ENCODE peak calls at places on chromosomes 1 and 21, in six cellular contexts. Y, S, Z, V, G and A are unnamed samples.

GRCh38 chr1:97243973-97244560 is 522.5 kb downstream of the PTBP2 start:
- DNase-seq in V (peak; percentile 29), Z (peak; percentile 16), Y (no peak), S (peak; percentile 38), G (no peak), A (no peak)

GRCh38 chr1:11841245-11842153 is 6.1 kb downstream of the NPPA start:
- DNase-seq in V (peak; percentile 12), S (no peak), Z (no peak), G (no peak), Y (no peak), A (no peak)

GRCh38 chr1:224170748-224171478 is 12.1 kb upstream of the DEGS1 start:
- DNase-seq in Y (no peak), Z (peak; percentile 65), G (no peak), S (peak; percentile 40), V (no peak), A (peak; percentile 53)

GRCh38 chr1:37515185-37516034 is 844 bp upstream of the MEAF6 start:
- DNase-seq in Y (no peak), V (no peak), Z (no peak), S (no peak), G (no peak), A (no peak)

GRCh38 chr1:232367293-232367692 is 262.6 kb downstream of the SIPA1L2 start:
- DNase-seq in G (no peak), Z (peak; percentile 81), S (no peak), V (no peak), Y (no peak), A (peak; percentile 59)

GRCh38 chr1:161725888-161726630 is 4.7 kb downstream of the FCRLB start:
- DNase-seq in G (no peak), Y (peak; percentile 41), Z (peak; percentile 85), S (peak; percentile 83), V (peak; percentile 38), A (peak; percentile 64)

GRCh38 chr1:234963180-234963903 is 165.3 kb downstream of the TOMM20 start:
- DNase-seq in G (no peak), V (peak; percentile 95), S (peak; percentile 95), Z (no peak), Y (no peak), A (no peak)

GRCh38 chr1:208291923-208292711 is 47.9 kb upstream of the PLXNA2 start:
- DNase-seq in G (no peak), V (no peak), Y (no peak), S (no peak), Z (no peak), A (no peak)

GRCh38 chr1:90107971-90108370 is 113.1 kb downstream of the ZNF326 start:
- DNase-seq in V (no peak), Y (no peak), G (no peak), Z (no peak), S (no peak), A (no peak)

GRCh38 chr1:51671527-51672325 is 54.8 kb downstream of the OSBPL9 start:
- DNase-seq in V (peak; percentile 96), Y (no peak), S (peak; percentile 60), G (no peak), Z (peak; percentile 46), A (no peak)

GRCh38 chr1:218983848-218984247 is 189.8 kb upstream of the LYPLAL1 start:
- DNase-seq in V (no peak), Y (no peak), Z (peak; percentile 54), G (no peak), S (peak; percentile 4), A (peak; percentile 54)

GRCh38 chr1:228081578-228082259 is 789 bp upstream of the ARF1 start:
- DNase-seq in G (no peak), S (peak; percentile 21), V (no peak), Z (peak; percentile 78), Y (peak; percentile 40), A (peak; percentile 72)

GRCh38 chr1:201456499-201457309 is 12.3 kb downstream of the PHLDA3 start:
- DNase-seq in Z (peak; percentile 84), G (no peak), S (peak; percentile 99), Y (no peak), V (peak; percentile 98), A (peak; percentile 31)

GRCh38 chr1:53344921-53345838 is 17.3 kb upstream of the LRP8 start:
- DNase-seq in G (no peak), S (no peak), Z (no peak), Y (no peak), V (no peak), A (peak; percentile 13)

GRCh38 chr21:33229776-33230517 is at the start of gene IFNAR2:
- DNase-seq in G (peak; percentile 27), Z (peak; percentile 77), V (peak; percentile 39), S (peak; percentile 70), Y (peak; percentile 76), A (peak; percentile 85)

GRCh38 chr1:109312978-109313775 is 6.4 kb upstream of the MYBPHL start:
- DNase-seq in V (no peak), Z (no peak), Y (no peak), S (no peak), G (no peak), A (no peak)

GRCh38 chr1:243596441-243597183 is 253.4 kb downstream of the AKT3 start:
- DNase-seq in V (peak; percentile 96), Z (no peak), S (peak; percentile 85), Y (no peak), G (no peak), A (no peak)

GRCh38 chr21:42459583-42460215 is 36.3 kb downstream of the RSPH1 start:
- DNase-seq in V (no peak), S (no peak), Z (no peak), Y (no peak), G (no peak), A (no peak)

GRCh38 chr1:166032901-166033371 is 133.9 kb downstream of the FAM78B start:
- DNase-seq in S (no peak), V (no peak), Z (peak; percentile 17), G (no peak), Y (no peak), A (no peak)

GRCh38 chr1:94686882-94687281 is 133.3 kb upstream of the SLC44A3 start:
- DNase-seq in V (no peak), Y (no peak), Z (no peak), S (no peak), G (no peak), A (no peak)

GRCh38 chr1:176880954-176881595 is 283.4 kb downstream of the ASTN1 start:
- DNase-seq in Z (peak; percentile 88), G (peak; percentile 64), S (peak; percentile 68), V (peak; percentile 62), Y (peak; percentile 85), A (peak; percentile 81)

GRCh38 chr1:35300376-35300775 is 31.9 kb downstream of the ZMYM4 start:
- DNase-seq in Y (no peak), G (no peak), S (no peak), V (no peak), Z (no peak), A (no peak)

GRCh38 chr1:182784556-182785171 is 4.9 kb upstream of the NPL start:
- DNase-seq in V (peak; percentile 50), Z (peak; percentile 59), G (no peak), S (peak; percentile 61), Y (peak; percentile 31), A (no peak)

GRCh38 chr1:245873883-245874671 is 633.0 kb downstream of the SMYD3 start:
- DNase-seq in S (peak; percentile 54), V (peak; percentile 65), Y (no peak), G (no peak), Z (peak; percentile 18), A (no peak)

GRCh38 chr21:25329227-25329626 is 278.1 kb downstream of the MRPL39 start:
- DNase-seq in Z (no peak), Y (no peak), S (no peak), V (peak; percentile 91), G (no peak), A (no peak)

GRCh38 chr1:196423612-196424011 is 184.6 kb downstream of the KCNT2 start:
- DNase-seq in G (no peak), Y (no peak), Z (no peak), S (no peak), V (peak; percentile 43), A (no peak)

GRCh38 chr1:221031890-221032222 is 152.6 kb downstream of the HLX start:
- DNase-seq in Y (no peak), S (no peak), G (no peak), Z (no peak), V (peak; percentile 19), A (no peak)

GRCh38 chr1:156898971-156899657 is 5.6 kb downstream of the PEAR1 start:
- DNase-seq in S (no peak), Y (no peak), G (no peak), Z (no peak), V (no peak), A (no peak)

GRCh38 chr1:156897078-156897825 is 3.7 kb downstream of the PEAR1 start:
- DNase-seq in V (peak; percentile 67), Y (no peak), S (peak; percentile 86), G (no peak), Z (no peak), A (no peak)

GRCh38 chr1:156900019-156900718 is 6.7 kb downstream of the PEAR1 start:
- DNase-seq in S (peak; percentile 78), G (no peak), V (peak; percentile 77), Y (no peak), Z (no peak), A (no peak)

GRCh38 chr1:156896490-156897033 is 3.0 kb downstream of the PEAR1 start:
- DNase-seq in V (peak; percentile 92), Z (peak; percentile 93), Y (no peak), G (peak; percentile 63), S (peak; percentile 86), A (peak; percentile 54)

GRCh38 chr1:156898151-156898550 is 4.6 kb downstream of the PEAR1 start:
- DNase-seq in Z (no peak), S (peak; percentile 87), G (no peak), Y (no peak), V (peak; percentile 72), A (no peak)
- H3K4ac ChIP-seq in Z (no peak overlapping the region), S (peak overlapping the region; percentile 3), G (no peak overlapping the region), Y (no peak overlapping the region), V (peak overlapping the region; percentile 96), A (no peak overlapping the region)

GRCh38 chr21:46412521-46413364 is 45.9 kb upstream of the DIP2A start:
- DNase-seq in Z (no peak), Y (no peak), S (no peak), G (no peak), V (no peak), A (no peak)

GRCh38 chr21:46416551-46416950 is 42.1 kb upstream of the DIP2A start:
- DNase-seq in S (no peak), Z (no peak), Y (no peak), G (no peak), V (no peak), A (no peak)

GRCh38 chr21:46413365-46413696 is 45.4 kb upstream of the DIP2A start:
- DNase-seq in S (no peak), V (no peak), Z (no peak), G (no peak), Y (no peak), A (no peak)

GRCh38 chr21:46411691-46412090 is 47.0 kb upstream of the DIP2A start:
- DNase-seq in Y (no peak), Z (no peak), G (no peak), S (no peak), V (no peak), A (no peak)

GRCh38 chr21:46414965-46415275 is 43.8 kb upstream of the DIP2A start:
- DNase-seq in Y (no peak), Z (no peak), V (no peak), G (no peak), S (no peak), A (no peak)
- H3K4ac ChIP-seq in Y (no peak overlapping the region), Z (no peak overlapping the region), V (no peak overlapping the region), G (no peak overlapping the region), S (no peak overlapping the region), A (no peak overlapping the region)

GRCh38 chr1:2411801-2412394 is 466 bp downstream of the PEX10 start:
- DNase-seq in S (peak; percentile 26), V (no peak), G (no peak), Y (no peak), Z (peak; percentile 36), A (peak; percentile 40)
- H3K4ac ChIP-seq in S (peak overlapping the region; percentile 88), V (peak overlapping the region; percentile 86), G (peak overlapping the region; percentile 78), Y (peak overlapping the region; percentile 89), Z (peak overlapping the region; percentile 21), A (no peak overlapping the region)

GRCh38 chr1:210233216-210233494 is 559 bp downstream of the SERTAD4 start:
- DNase-seq in Z (no peak), G (no peak), V (no peak), Y (no peak), S (peak; percentile 47), A (no peak)
- H3K4ac ChIP-seq in Z (no peak overlapping the region), G (no peak overlapping the region), V (peak overlapping the region; percentile 95), Y (no peak overlapping the region), S (peak overlapping the region; percentile 88), A (no peak overlapping the region)